ENCODE peak calls at places on chromosomes 12 and 14, in five cellular contexts. Q, S, Y, V and T are unnamed samples.
A peak's percentile ranks its signal among the peaks of the same experiment; 100 is the strongest.

GRCh38 chr12:39125580-39125979 is 220.2 kb upstream of the CPNE8 start:
- DNase-seq in Q (no peak), S (no peak), Y (no peak), V (no peak), T (no peak)

GRCh38 chr12:3214508-3215365 is 137.6 kb downstream of the TSPAN9 start:
- DNase-seq in Q (no peak), S (no peak), Y (no peak), V (no peak), T (no peak)

GRCh38 chr14:22980672-22981089 is 1.7 kb downstream of the AJUBA start:
- DNase-seq in Q (no peak), S (peak; percentile 57), Y (peak; percentile 59), V (peak; percentile 58), T (peak; percentile 55)

GRCh38 chr12:109295764-109296425 is 13.2 kb downstream of the FOXN4 start:
- DNase-seq in Q (no peak), S (no peak), Y (no peak), V (no peak), T (no peak)

GRCh38 chr12:6233121-6233971 is 33.1 kb downstream of the CD9 start:
- DNase-seq in Q (no peak), S (no peak), Y (peak; percentile 82), V (no peak), T (no peak)

GRCh38 chr14:31207287-31207745 is 277 bp downstream of the HECTD1 start:
- DNase-seq in Q (no peak), S (no peak), Y (no peak), V (no peak), T (no peak)

GRCh38 chr12:25424186-25424854 is 128.8 kb downstream of the LMNTD1 start:
- DNase-seq in Q (no peak), S (no peak), Y (no peak), V (no peak), T (no peak)

GRCh38 chr12:2214411-2214810 is 161.6 kb downstream of the CACNA1C start:
- DNase-seq in Q (no peak), S (no peak), Y (no peak), V (no peak), T (no peak)

GRCh38 chr12:118983147-118983824 is 1.9 kb downstream of the SRRM4 start:
- DNase-seq in Q (no peak), S (no peak), Y (no peak), V (no peak), T (no peak)

GRCh38 chr14:64113279-64113678 is 180.9 kb downstream of the ESR2 start:
- DNase-seq in Q (no peak), S (peak; percentile 78), Y (peak; percentile 75), V (no peak), T (peak; percentile 41)

GRCh38 chr14:101469382-101470251 is 91.7 kb upstream of the DIO3 start:
- DNase-seq in Q (no peak), S (peak; percentile 25), Y (no peak), V (no peak), T (peak; percentile 8)

GRCh38 chr12:131020326-131020725 is 66.6 kb downstream of the ADGRD1 start:
- DNase-seq in Q (no peak), S (no peak), Y (no peak), V (no peak), T (no peak)

GRCh38 chr14:57833304-57833703 is 32.6 kb downstream of the SLC35F4 start:
- DNase-seq in Q (no peak), S (no peak), Y (no peak), V (peak; percentile 74), T (no peak)

GRCh38 chr12:45644521-45644920 is 85.0 kb upstream of the ARID2 start:
- DNase-seq in Q (no peak), S (no peak), Y (no peak), V (no peak), T (no peak)

GRCh38 chr14:39107624-39108023 is 4.6 kb upstream of the SEC23A start:
- DNase-seq in Q (no peak), S (no peak), Y (no peak), V (peak; percentile 44), T (no peak)

GRCh38 chr12:40989785-40990184 is 198.3 kb upstream of the PDZRN4 start:
- DNase-seq in Q (no peak), S (no peak), Y (no peak), V (no peak), T (no peak)

GRCh38 chr14:31965735-31966598 is 111.1 kb upstream of the ARHGAP5 start:
- DNase-seq in Q (no peak), S (no peak), Y (no peak), V (peak; percentile 44), T (peak; percentile 53)

GRCh38 chr14:26522985-26523384 is 74.8 kb downstream of the NOVA1 start:
- DNase-seq in Q (no peak), S (no peak), Y (no peak), V (no peak), T (no peak)

GRCh38 chr12:65937181-65937641 is 112.9 kb downstream of the HMGA2 start:
- DNase-seq in Q (no peak), S (no peak), Y (no peak), V (no peak), T (no peak)

DNA sequence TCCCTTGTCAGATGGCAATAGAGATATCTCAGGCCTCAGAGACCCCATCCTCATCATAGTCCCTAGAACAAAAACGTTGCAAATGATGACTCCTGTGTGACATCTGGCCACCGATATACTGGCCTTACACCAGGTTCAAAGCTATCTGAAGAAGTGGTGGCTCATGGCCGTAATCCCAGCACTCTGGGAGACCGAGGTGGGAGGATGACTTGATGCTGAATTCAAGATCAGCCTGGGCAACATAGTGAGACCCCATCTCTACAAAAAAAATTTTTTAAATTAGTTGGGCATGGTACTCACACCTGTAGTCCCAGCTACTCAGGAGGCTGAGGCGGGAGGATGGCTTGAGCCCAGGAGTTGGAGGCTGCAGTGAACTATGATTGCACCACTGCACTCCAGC is 13.1 kb downstream of the CAMKK2 start:
- DNase-seq in Q (no peak), S (no peak), Y (no peak), V (no peak), T (no peak)
- TF ChIP-seq EP300 in Q (no peak), S (no peak), Y (no peak), V (no peak), T (no peak)

DNA sequence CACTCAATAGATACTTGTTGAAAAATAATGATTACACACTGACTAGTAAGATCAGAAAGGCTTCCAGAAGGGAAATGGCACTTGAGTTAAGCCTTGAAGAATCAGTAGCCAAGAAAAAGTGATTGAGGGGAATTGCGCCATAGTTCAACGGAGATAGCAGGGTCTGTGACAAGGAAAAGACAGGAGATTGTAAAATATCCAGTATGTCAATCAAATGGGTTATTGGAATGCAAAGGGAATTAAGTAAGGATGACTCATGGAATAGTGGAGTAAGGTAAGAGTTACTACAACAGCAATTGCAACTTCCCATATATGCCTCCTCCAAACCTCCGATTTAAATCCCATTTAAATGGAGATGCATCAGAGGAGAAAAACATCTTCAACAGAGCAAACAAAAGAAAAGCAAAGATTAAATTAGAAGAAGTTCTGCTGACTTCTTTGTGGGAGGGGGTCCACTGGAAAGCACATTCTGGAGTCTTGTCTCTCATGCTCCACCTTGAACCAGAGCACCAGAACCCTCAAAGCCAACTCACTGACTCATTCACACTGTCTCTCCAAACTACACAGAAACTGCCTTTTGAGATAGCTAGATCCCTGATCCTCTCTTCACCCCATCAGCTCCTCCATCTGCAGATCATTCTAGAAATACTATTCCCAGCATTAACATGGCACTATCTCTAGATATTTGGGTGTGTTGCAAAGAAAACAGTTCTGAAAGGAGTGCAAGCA is 138.2 kb downstream of the NUAK1 start:
- DNase-seq in Q (no peak), S (no peak), Y (no peak), V (no peak), T (no peak)
- TF ChIP-seq EP300 in Q (no peak), S (no peak), Y (no peak), V (no peak), T (no peak)

GRCh38 chr12:88431245-88431644 is 149.0 kb downstream of the KITLG start:
- DNase-seq in Q (no peak), S (no peak), Y (no peak), V (no peak), T (no peak)
- TF ChIP-seq EP300 in Q (no peak), S (no peak), Y (no peak), V (no peak), T (no peak)

DNA sequence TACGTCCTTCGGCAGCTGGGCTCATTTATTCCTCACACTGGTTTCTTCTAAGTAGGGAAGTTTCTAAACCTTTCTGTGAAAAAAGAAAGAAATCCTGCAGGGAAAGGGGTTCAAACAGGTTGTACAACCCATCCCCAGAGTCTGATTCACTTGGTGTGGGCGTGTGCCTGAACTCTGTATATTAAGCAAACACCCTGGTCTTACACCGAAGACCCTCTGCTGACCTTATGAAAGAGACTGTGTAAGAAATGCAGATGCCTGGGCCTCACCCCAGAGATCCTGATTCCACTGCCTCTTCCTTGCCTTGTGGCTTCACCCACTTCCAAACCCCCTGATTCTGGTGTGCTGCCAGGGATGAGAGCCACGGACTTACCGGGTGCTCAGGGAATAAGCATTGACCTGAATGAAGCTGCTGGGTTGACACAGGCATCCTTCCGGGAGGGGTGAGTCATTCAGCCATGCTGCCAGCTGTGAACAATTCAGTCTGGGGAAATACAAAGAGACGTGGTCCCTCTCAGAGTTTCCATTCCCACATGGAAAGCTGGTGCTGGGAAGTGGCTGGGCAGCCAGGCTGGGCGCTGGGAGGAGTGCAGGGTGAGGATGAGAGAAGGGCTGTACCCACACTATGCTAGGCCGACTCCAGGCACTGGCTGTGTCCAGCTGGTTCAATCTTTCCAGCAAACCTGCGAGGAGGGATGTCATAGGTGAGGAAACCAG is 26.5 kb upstream of the ACTN1 start:
- DNase-seq in Q (no peak), S (peak; percentile 55), Y (peak; percentile 51), V (peak; percentile 70), T (peak; percentile 39)
- TF ChIP-seq EP300 in Q (no peak), S (no peak), Y (peak; percentile 16), V (no peak), T (peak; percentile 55)

DNA sequence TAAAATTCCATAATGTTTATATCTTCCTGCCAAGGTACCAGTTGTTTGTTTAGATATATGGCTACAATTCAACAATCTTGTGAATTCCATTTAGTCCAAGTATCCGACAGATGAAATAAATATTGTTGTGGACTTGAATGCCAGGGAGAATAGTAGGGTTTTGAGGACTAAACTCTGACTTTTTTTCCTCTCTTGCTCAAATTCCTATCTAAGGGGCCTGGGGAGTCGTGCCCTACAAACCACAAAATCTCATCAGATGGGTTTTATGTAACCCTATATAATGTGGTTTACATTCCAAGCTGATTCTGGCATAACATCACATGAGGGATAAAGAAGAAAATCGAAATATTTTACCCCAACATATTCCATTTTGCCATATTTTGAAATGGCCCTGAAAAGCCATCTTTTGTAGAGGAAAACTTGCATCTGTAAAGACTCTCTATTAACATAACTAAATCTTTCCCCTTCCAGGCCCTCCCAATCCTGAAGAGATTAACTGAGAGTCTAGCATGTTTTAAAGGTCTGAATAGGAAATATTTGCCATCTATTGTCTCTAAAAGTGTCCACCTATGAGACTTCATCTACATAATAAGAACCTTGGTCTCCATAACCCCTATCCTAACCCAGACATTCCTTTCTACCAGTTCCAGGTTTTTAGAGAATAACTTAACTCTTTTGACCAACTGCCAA is 184.7 kb upstream of the KITLG start:
- DNase-seq in Q (no peak), S (no peak), Y (no peak), V (no peak), T (no peak)
- TF ChIP-seq EP300 in Q (no peak), S (no peak), Y (no peak), V (no peak), T (no peak)

DNA sequence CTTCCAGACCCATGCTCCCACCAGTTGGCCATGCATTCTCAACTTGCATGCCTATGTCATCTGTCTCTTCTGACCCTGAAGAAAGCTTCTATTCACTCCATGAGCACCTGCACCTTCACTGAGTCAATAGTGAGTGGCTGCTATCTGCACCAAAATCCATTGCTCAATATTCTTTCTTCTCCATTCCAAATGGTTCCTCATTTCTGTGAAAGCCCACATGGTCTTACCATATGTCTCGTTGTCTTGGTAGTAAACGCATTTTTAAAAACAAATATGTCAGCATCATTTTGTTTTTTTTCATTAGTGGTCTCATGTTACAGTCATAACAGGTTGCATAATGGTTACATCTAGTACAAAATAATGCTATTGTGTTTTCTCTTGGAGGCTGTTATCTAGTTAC is 106.9 kb upstream of the CPM start:
- DNase-seq in Q (no peak), S (no peak), Y (no peak), V (no peak), T (no peak)
- TF ChIP-seq EP300 in Q (no peak), S (no peak), Y (no peak), V (no peak), T (no peak)